ENCODE peak calls at places on chromosomes 6 and 20, in five cellular contexts. One of them, this sample, is unnamed.

GRCh38 chr6:138194221-138194620 is 24.1 kb downstream of the PBOV1 start:
- DNase-seq in K562: no peak
- DNase-seq in GM12878: no peak
- DNase-seq in H1: no peak
- DNase-seq in HepG2: no peak
- DNase-seq in this sample: no peak

GRCh38 chr6:53983301-53983700 is 127.9 kb upstream of the MLIP start:
- DNase-seq in K562: no peak
- DNase-seq in GM12878: no peak
- DNase-seq in H1: no peak
- DNase-seq in HepG2: no peak
- DNase-seq in this sample: no peak

GRCh38 chr6:150813993-150814359 is 51.5 kb upstream of the MTHFD1L start:
- DNase-seq in K562: no peak
- DNase-seq in GM12878: peak; percentile 69
- DNase-seq in H1: no peak
- DNase-seq in HepG2: peak; percentile 18
- DNase-seq in this sample: no peak

GRCh38 chr6:44143731-44144130 is 14.9 kb upstream of the CAPN11 start:
- DNase-seq in K562: no peak
- DNase-seq in GM12878: no peak
- DNase-seq in H1: no peak
- DNase-seq in HepG2: no peak
- DNase-seq in this sample: no peak

GRCh38 chr6:131101911-131102680 is 33.2 kb upstream of the AKAP7 start:
- DNase-seq in K562: no peak
- DNase-seq in GM12878: no peak
- DNase-seq in H1: no peak
- DNase-seq in HepG2: no peak
- DNase-seq in this sample: no peak

GRCh38 chr20:58064411-58065010 is 163.9 kb downstream of the ANKRD60 start:
- DNase-seq in K562: no peak
- DNase-seq in GM12878: no peak
- DNase-seq in H1: no peak
- DNase-seq in HepG2: no peak
- DNase-seq in this sample: no peak

GRCh38 chr6:36826520-36827227 is 12.6 kb downstream of the CPNE5 start:
- DNase-seq in K562: no peak
- DNase-seq in GM12878: no peak
- DNase-seq in H1: no peak
- DNase-seq in HepG2: no peak
- DNase-seq in this sample: no peak

GRCh38 chr6:89242574-89243330 is 25.6 kb upstream of the GABRR1 start:
- DNase-seq in K562: peak; percentile 36
- DNase-seq in GM12878: no peak
- DNase-seq in H1: peak; percentile 34
- DNase-seq in HepG2: peak; percentile 44
- DNase-seq in this sample: no peak

GRCh38 chr20:10249822-10250221 is 31.2 kb downstream of the SNAP25 start:
- DNase-seq in K562: no peak
- DNase-seq in GM12878: no peak
- DNase-seq in H1: no peak
- DNase-seq in HepG2: no peak
- DNase-seq in this sample: no peak

GRCh38 chr20:1418335-1418734 is 25.5 kb upstream of the FKBP1A start:
- DNase-seq in K562: no peak
- DNase-seq in GM12878: no peak
- DNase-seq in H1: no peak
- DNase-seq in HepG2: no peak
- DNase-seq in this sample: no peak

GRCh38 chr6:142886431-142887170 is 58.4 kb downstream of the HIVEP2 start:
- DNase-seq in K562: no peak
- DNase-seq in GM12878: peak; percentile 86
- DNase-seq in H1: no peak
- DNase-seq in HepG2: peak; percentile 73
- DNase-seq in this sample: no peak

GRCh38 chr6:142881771-142882170 is 63.2 kb downstream of the HIVEP2 start:
- DNase-seq in K562: no peak
- DNase-seq in GM12878: no peak
- DNase-seq in H1: no peak
- DNase-seq in HepG2: no peak
- DNase-seq in this sample: no peak

GRCh38 chr6:142885182-142885867 is 59.7 kb downstream of the HIVEP2 start:
- DNase-seq in K562: no peak
- DNase-seq in GM12878: peak; percentile 89
- DNase-seq in H1: peak; percentile 61
- DNase-seq in HepG2: peak; percentile 84
- DNase-seq in this sample: peak; percentile 30

GRCh38 chr6:142883011-142883410 is 62.0 kb downstream of the HIVEP2 start:
- DNase-seq in K562: no peak
- DNase-seq in GM12878: no peak
- DNase-seq in H1: no peak
- DNase-seq in HepG2: no peak
- DNase-seq in this sample: no peak

DNA sequence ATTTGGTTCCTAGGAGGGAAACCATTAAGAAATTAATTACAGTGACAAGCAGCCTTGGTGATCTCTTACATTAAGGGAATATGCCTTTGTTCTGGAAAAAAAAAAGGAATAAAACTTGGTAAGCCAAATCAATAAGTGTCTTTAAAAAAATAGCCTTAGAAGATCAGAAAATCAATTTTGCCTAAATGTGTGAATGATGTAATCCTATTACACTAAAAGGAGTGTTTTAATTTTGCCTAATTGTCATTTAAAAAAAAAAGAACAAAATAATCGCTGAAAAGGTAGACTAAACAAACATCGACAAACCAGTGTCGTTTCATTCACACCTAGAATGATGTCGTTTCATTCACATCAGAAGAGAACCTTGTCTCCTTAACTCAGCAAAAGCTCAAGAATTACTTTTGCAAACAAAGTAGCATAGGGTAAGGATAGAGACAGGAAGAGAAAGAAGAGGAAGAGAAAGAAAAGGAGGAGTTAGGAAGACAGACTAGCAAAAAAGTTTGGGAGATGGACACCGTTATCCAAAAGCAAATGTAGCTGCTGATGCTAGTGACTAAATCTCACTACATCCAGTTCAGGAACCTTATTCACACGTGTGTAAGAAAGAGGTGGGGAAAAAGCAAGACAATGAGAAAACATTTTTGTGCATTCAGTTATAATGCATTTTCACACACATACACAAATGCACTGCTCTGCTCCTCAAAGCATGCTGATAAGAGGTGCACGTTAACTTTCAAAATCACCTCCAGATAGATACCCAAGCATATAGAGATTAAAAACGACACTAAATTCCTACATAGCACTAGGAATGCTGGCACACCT is 60.6 kb downstream of the HIVEP2 start:
- DNase-seq in K562: no peak
- DNase-seq in GM12878: no peak
- DNase-seq in H1: no peak
- DNase-seq in HepG2: no peak
- DNase-seq in this sample: no peak
- TF ChIP-seq CREB1 in K562: no peak
- TF ChIP-seq CREB1 in GM12878: no peak
- TF ChIP-seq CREB1 in H1: no peak
- TF ChIP-seq CREB1 in HepG2: no peak
- TF ChIP-seq CREB1 in this sample: no peak

GRCh38 chr20:17881741-17882064 is 86.9 kb downstream of the SNX5 start:
- DNase-seq in K562: no peak
- DNase-seq in GM12878: no peak
- DNase-seq in H1: no peak
- DNase-seq in HepG2: no peak
- DNase-seq in this sample: no peak
- TF ChIP-seq ATF3 in K562: no peak
- TF ChIP-seq ATF3 in GM12878: no peak
- TF ChIP-seq ATF3 in H1: no peak
- TF ChIP-seq ATF3 in HepG2: no peak
- TF ChIP-seq ATF3 in this sample: no peak

DNA sequence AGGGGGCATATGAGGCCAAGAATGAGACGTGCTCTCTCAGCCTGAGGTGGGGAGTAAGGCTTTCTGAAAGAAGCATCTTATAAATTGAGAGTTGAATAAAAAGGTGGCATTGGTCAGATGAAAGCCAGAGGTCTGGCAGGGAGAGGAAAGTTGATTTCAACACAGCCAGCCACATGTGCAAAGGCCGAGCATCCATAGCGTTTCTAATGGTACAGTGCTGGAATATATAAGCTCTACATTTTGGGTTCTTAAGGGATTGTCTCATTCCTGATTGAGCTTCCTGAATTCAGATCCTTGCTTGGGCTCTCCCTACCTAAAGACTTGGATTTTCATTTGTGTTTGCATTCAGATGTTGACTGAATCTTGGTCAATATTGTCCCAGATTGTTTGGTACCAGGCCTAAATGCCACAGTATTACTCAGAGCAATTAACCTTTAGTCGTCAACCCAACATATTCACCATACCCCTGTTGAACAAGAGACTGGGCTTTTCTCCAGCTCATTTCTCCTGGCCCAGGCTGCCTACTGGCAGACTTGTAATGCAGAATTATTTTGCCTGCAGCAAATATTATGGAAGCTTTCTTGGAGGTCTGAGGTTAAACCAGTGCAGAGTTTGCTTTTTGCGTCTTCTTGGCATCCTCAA is 14.5 kb upstream of the BCAS1 start:
- DNase-seq in K562: no peak
- DNase-seq in GM12878: no peak
- DNase-seq in H1: no peak
- DNase-seq in HepG2: peak; percentile 75
- DNase-seq in this sample: no peak
- TF ChIP-seq CREB1 in K562: no peak
- TF ChIP-seq CREB1 in GM12878: no peak
- TF ChIP-seq CREB1 in H1: no peak
- TF ChIP-seq CREB1 in HepG2: no peak
- TF ChIP-seq CREB1 in this sample: no peak

GRCh38 chr6:134724653-134725340 is 225.1 kb downstream of the ALDH8A1 start:
- DNase-seq in K562: no peak
- DNase-seq in GM12878: no peak
- DNase-seq in H1: no peak
- DNase-seq in HepG2: no peak
- DNase-seq in this sample: no peak
- TF ChIP-seq ATF3 in K562: no peak
- TF ChIP-seq ATF3 in GM12878: no peak
- TF ChIP-seq ATF3 in H1: no peak
- TF ChIP-seq ATF3 in HepG2: no peak
- TF ChIP-seq ATF3 in this sample: no peak

GRCh38 chr6:111715321-111715720 is 109.6 kb upstream of the TRAF3IP2 start:
- DNase-seq in K562: no peak
- DNase-seq in GM12878: no peak
- DNase-seq in H1: no peak
- DNase-seq in HepG2: no peak
- DNase-seq in this sample: no peak
- TF ChIP-seq CREB1 in K562: no peak
- TF ChIP-seq CREB1 in GM12878: no peak
- TF ChIP-seq CREB1 in H1: no peak
- TF ChIP-seq CREB1 in HepG2: no peak
- TF ChIP-seq CREB1 in this sample: no peak

DNA sequence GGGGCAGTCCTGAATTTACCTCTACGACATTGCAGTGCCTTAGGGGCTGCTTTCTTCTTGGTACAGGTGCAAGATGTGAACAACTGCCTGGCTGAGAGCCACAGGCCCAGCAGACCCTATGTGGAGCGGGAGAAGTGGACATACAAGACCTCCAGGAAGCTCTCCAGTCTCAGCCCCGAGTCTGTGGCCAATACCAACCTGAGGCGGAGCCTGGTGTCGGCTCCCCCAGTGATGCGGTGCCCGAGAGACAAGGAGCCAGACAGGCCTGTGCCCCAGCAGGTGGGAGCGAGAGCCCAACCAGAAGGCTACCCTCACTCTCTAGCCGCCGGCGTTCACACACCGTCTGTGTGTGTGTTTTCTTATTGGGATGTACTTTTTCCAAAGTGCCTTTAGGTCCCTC is 59.6 kb downstream of the EFCAB8 start:
- DNase-seq in K562: no peak
- DNase-seq in GM12878: no peak
- DNase-seq in H1: no peak
- DNase-seq in HepG2: no peak
- DNase-seq in this sample: no peak
- TF ChIP-seq ATF3 in K562: no peak
- TF ChIP-seq ATF3 in GM12878: no peak
- TF ChIP-seq ATF3 in H1: no peak
- TF ChIP-seq ATF3 in HepG2: no peak
- TF ChIP-seq ATF3 in this sample: no peak

DNA sequence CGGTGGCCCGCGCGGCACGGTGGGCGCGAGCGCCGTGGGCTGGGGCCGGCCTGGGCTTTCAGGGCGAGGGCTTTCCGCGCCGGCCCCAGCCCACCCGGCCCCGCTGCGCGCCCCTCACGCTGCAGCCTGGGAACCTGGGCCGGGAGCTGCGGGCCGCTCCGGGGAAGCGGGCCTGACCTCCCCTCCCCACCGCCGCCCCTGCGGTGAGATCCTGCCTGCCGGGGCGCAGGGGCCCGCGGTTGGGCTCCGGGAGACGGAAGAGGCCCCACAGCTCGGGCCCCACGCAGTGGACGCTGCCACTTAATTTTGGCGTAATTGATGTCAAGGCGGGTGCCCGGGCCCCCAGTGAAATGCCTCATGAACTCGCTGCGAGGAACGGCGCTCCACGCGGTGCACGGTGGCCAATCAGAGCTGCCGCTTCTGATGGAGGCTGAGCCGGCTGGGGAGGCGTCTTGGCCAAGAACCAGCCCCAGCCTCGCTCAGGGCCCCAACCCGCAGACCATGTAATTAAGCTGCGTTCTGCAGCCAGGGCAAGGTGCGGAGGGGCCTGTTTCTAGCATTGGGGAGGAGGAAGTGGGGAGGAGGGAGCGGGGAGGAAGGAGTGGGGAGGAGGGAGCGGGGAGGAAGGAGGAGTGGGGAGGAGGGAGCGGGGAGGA is 96.1 kb upstream of the BHLHE23 start:
- DNase-seq in K562: no peak
- DNase-seq in GM12878: no peak
- DNase-seq in H1: no peak
- DNase-seq in HepG2: no peak
- DNase-seq in this sample: peak; percentile 40
- TF ChIP-seq CREB1 in K562: no peak
- TF ChIP-seq CREB1 in GM12878: no peak
- TF ChIP-seq CREB1 in H1: no peak
- TF ChIP-seq CREB1 in HepG2: no peak
- TF ChIP-seq CREB1 in this sample: no peak

DNA sequence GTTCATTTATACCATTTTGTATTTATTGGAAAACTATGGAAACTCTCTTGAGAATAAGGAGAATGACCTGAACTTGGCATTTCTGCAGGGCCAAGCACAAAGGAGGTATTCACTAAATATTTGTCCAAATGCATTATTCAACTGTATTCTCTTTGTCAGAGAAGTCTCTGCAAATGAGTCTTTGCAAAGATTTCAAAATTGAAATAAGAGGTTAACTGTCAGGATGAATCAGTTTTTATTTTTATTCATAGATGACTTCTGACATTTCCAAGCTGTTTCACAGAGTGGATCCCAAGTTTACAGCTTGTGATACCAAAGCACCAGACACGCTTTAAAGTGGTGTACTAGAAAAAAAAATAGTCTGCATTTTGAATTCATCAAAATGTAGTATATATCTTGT is 131.6 kb downstream of the UTRN start:
- DNase-seq in K562: no peak
- DNase-seq in GM12878: no peak
- DNase-seq in H1: no peak
- DNase-seq in HepG2: no peak
- DNase-seq in this sample: no peak
- TF ChIP-seq ATF3 in K562: no peak
- TF ChIP-seq ATF3 in GM12878: no peak
- TF ChIP-seq ATF3 in H1: no peak
- TF ChIP-seq ATF3 in HepG2: no peak
- TF ChIP-seq ATF3 in this sample: no peak

GRCh38 chr6:40477246-40478126 is 109.7 kb downstream of the LRFN2 start:
- DNase-seq in K562: no peak
- DNase-seq in GM12878: no peak
- DNase-seq in H1: peak; percentile 25
- DNase-seq in HepG2: no peak
- DNase-seq in this sample: peak; percentile 33
- TF ChIP-seq CREB1 in K562: no peak
- TF ChIP-seq CREB1 in GM12878: no peak
- TF ChIP-seq CREB1 in H1: no peak
- TF ChIP-seq CREB1 in HepG2: no peak
- TF ChIP-seq CREB1 in this sample: no peak